ENCODE peak calls at places on chromosomes 4 and X, in four cellular contexts. D is IMR-90, X is mesendoderm, T is mesenchymal stem cell. H is an unnamed sample.

GRCh38 chr4:128153795-128154194 is 92.7 kb downstream of the LARP1B start:
- DNase-seq in D (no peak), X (no peak), T (no peak), H (no peak)

GRCh38 chr4:54683616-54684346 is 26.0 kb downstream of the KIT start:
- DNase-seq in D (no peak), X (peak), T (peak), H (no peak)

GRCh38 chr4:2825184-2825506 is 18.5 kb upstream of the ADD1 start:
- DNase-seq in D (no peak), X (no peak), T (no peak), H (no peak)

GRCh38 chr4:15771419-15772058 is 6.6 kb upstream of the CD38 start:
- DNase-seq in D (no peak), X (no peak), T (no peak), H (no peak)

GRCh38 chrX:20665441-20665840 is 398.7 kb upstream of the RPS6KA3 start:
- DNase-seq in D (no peak), X (peak), T (no peak), H (no peak)

GRCh38 chr4:113435893-113436292 is 325.6 kb downstream of the CAMK2D start:
- DNase-seq in D (peak), X (peak), T (peak), H (no peak)

GRCh38 chr4:11438647-11439046 is 10.0 kb upstream of the HS3ST1 start:
- DNase-seq in D (no peak), X (no peak), T (no peak), H (no peak)

GRCh38 chrX:131331152-131331551 is 42.0 kb upstream of the IGSF1 start:
- DNase-seq in D (no peak), X (peak), T (no peak), H (no peak)

GRCh38 chrX:63922221-63922620 is 137.2 kb upstream of the ARHGEF9 start:
- DNase-seq in D (peak), X (no peak), T (no peak), H (no peak)

GRCh38 chr4:8083086-8083825 is 75.4 kb downstream of the ABLIM2 start:
- DNase-seq in D (no peak), X (no peak), T (no peak), H (no peak)

GRCh38 chrX:139936259-139936658 is 3.4 kb upstream of the ATP11C start:
- DNase-seq in D (no peak), X (peak), T (no peak), H (no peak)

GRCh38 chr4:147192679-147193078 is 247.0 kb upstream of the TTC29 start:
- DNase-seq in D (no peak), X (no peak), T (no peak), H (no peak)

GRCh38 chr4:147194107-147194506 is 248.4 kb upstream of the TTC29 start:
- DNase-seq in D (no peak), X (no peak), T (no peak), H (no peak)

GRCh38 chr4:147195386-147195785 is 249.7 kb upstream of the TTC29 start:
- DNase-seq in D (peak), X (no peak), T (no peak), H (no peak)

GRCh38 chr4:147198411-147199051 is 252.9 kb upstream of the TTC29 start:
- DNase-seq in D (peak), X (peak), T (no peak), H (peak)

GRCh38 chr4:147194604-147195003 is 248.9 kb upstream of the TTC29 start:
- DNase-seq in D (no peak), X (no peak), T (no peak), H (no peak)
- H3K4me2 ChIP-seq in D (no peak), X (no peak), T (no peak), H (no peak)

DNA sequence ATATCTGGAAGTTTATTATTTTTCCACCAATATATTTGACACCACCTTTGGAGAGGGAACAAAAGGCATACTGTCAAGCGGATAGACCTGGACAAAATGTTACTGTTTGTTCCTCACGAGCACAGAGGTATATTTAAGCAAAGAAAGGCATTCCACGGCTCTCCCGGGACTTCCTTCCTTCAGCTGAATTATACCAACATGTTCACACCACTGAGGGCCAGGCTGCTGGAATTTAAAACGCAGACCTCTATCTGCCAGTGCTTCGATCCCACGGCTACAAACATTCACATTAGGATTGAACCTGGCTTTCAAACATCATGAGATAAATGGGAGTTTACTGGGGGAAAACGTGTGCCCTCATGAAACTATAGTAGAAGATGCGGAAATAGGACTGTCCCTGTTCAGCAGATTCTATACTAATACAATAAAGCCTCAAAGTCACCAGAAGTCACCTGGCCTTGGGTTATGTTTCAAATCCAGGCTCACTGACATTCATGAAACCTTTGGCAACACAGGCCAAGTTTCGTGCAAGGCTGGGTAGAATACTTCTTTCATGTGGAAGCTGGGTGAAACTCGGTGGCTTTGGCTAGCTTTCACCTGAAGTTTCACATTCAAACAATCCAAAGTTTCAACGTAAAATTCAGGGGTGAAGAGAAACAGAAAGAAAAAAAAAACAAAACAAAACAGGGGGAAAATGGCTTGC is 39.5 kb downstream of the SORBS2 start:
- DNase-seq in D (no peak), X (no peak), T (no peak), H (no peak)
- H2BK120ac ChIP-seq in D (no peak), X (no peak), T (no peak), H (no peak)

GRCh38 chr4:98505991-98506390 is 152.4 kb downstream of the TSPAN5 start:
- DNase-seq in D (no peak), X (no peak), T (no peak), H (no peak)

GRCh38 chr4:98498774-98499173 is 159.6 kb downstream of the TSPAN5 start:
- DNase-seq in D (no peak), X (no peak), T (no peak), H (no peak)

GRCh38 chr4:98504091-98504490 is 154.3 kb downstream of the TSPAN5 start:
- DNase-seq in D (no peak), X (no peak), T (no peak), H (no peak)

GRCh38 chr4:98502624-98503023 is 155.8 kb downstream of the TSPAN5 start:
- DNase-seq in D (no peak), X (no peak), T (no peak), H (no peak)

GRCh38 chr4:98501383-98501782 is 157.0 kb downstream of the TSPAN5 start:
- DNase-seq in D (no peak), X (no peak), T (peak), H (no peak)
- H3K4me2 ChIP-seq in D (no peak), X (no peak), T (no peak), H (no peak)

GRCh38 chr4:148062301-148062950 is 330.5 kb downstream of the ARHGAP10 start:
- DNase-seq in D (no peak), X (no peak), T (no peak), H (no peak)
- H2BK120ac ChIP-seq in D (no peak), X (no peak), T (no peak), H (no peak)

GRCh38 chrX:109672239-109672638 is 47.3 kb upstream of the KCNE5 start:
- DNase-seq in D (no peak), X (no peak), T (no peak), H (no peak)

GRCh38 chrX:109667986-109668385 is 43.0 kb upstream of the KCNE5 start:
- DNase-seq in D (no peak), X (no peak), T (no peak), H (no peak)
- H3K4me2 ChIP-seq in D (no peak), X (no peak), T (no peak), H (no peak)

GRCh38 chr4:145530189-145530588 is 48.5 kb downstream of the SMAD1 start:
- DNase-seq in D (no peak), X (no peak), T (no peak), H (no peak)
- H2BK120ac ChIP-seq in D (no peak), X (no peak), T (no peak), H (no peak)

DNA sequence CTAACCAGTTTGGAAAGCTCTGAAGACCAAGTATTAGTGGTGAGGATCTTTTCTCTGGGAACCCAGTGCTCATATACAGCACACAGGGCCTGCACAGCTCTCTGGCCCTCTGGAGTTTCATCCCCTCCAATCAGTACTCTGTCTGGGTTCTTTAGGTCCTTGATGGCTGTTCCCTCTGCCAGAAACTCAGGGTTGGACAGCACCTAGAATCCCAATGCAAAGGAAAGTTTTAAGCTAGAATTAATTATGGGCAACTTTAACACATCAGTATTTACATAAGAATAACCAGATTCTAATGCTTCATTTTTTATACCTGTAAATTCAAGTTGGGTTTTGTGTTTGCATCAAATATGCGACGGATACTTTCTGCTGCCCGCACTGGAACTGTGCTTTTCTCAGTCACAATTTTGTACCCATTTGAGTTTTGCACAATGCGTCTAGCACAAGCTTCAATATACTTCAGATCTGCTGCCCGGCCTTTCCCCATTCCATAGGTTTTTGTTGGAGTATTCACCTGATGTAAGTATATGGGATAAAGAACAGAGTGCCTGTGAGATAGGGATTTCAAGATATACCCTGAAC is 16.8 kb downstream of the UGDH start:
- DNase-seq in D (no peak), X (no peak), T (no peak), H (no peak)
- H3K4me2 ChIP-seq in D (no peak), X (no peak), T (no peak), H (no peak)

GRCh38 chr4:153259679-153260078 is 55.4 kb downstream of the TRIM2 start:
- DNase-seq in D (no peak), X (no peak), T (no peak), H (no peak)

GRCh38 chr4:153258750-153259149 is 54.5 kb downstream of the TRIM2 start:
- DNase-seq in D (no peak), X (no peak), T (no peak), H (no peak)

GRCh38 chr4:153257151-153257620 is 52.9 kb downstream of the TRIM2 start:
- DNase-seq in D (peak), X (peak), T (peak), H (peak)

GRCh38 chr4:153260152-153260551 is 55.9 kb downstream of the TRIM2 start:
- DNase-seq in D (no peak), X (peak), T (peak), H (no peak)

GRCh38 chr4:153257966-153258365 is 53.7 kb downstream of the TRIM2 start:
- DNase-seq in D (no peak), X (peak), T (no peak), H (no peak)
- H2BK120ac ChIP-seq in D (no peak), X (no peak), T (no peak), H (no peak)

DNA sequence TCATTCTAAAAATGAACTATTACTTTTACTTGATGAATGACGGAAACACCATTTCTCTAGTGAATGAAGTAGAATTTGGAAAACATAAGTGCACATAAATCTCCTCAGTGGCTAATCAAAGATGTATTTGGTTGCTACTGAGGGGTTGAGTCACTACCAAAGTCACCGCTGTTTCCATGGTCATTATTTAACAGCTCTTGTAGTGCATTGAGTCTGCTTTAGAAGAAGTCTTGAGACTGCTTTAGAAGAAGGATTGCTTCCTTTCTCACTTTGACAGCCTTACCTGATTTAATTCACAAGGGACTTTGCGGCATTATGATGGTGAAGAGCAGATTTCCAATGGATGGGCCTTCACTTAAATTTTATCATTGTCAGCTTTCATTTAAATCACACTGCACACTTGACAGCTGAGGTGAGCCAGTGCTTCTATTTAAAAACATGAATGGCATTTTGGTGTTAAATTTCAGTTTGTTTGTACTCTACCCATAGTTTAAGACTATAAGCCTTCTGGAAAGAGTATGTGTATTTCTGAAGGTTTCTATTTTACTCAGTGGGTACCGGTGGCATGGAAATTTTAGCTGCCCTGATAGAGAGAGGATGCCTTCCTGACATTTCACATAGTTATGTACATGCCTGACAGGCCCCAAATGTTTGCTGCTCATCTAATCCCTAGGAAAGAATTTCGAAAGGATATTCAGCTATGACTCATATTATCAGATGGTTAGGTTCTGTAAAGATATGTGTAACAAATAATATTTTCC is 9.5 kb downstream of the ASB5 start:
- DNase-seq in D (peak), X (peak), T (peak), H (no peak)
- H3K4me2 ChIP-seq in D (peak), X (no peak), T (no peak), H (no peak)

DNA sequence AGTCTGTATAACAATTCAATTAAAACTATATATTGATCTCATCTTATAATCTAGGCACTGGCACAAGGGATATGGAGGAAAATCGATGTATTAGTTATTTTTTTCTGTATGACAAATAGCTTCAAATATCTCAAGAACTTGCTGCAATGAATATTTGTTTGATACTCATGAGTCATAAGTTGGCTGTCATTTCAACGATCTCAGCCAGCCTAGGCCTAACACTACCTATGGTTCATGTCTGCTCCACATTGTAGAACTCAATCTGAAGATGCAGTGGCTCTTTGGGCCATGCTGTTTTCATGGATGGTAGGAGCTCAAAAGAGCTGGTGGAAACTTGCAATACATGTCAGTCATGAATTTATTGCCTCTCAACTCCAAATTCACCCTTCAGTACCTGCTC is 44.7 kb downstream of the MAGEB17 start:
- DNase-seq in D (peak), X (no peak), T (peak), H (no peak)
- H2BK120ac ChIP-seq in D (no peak), X (no peak), T (no peak), H (no peak)